ENCODE peak calls at places on chromosome 20, in eight cellular contexts. G, E, A, X, I, W, D and N are unnamed samples.

GRCh38 chr20:35269055-35269781 is 8.7 kb downstream of the MMP24OS start:
- DNase-seq in X (no peak), I (no peak), W (peak; percentile 82), E (no peak), G (peak; percentile 37), A (peak; percentile 45), D (peak; percentile 73), N (no peak)

GRCh38 chr20:40812415-40813212 is 123.6 kb upstream of the MAFB start:
- DNase-seq in D (no peak), I (no peak), W (no peak), A (no peak), G (no peak), X (no peak), E (no peak), N (no peak)

GRCh38 chr20:41001497-41001896 is 27.1 kb upstream of the TOP1 start:
- DNase-seq in X (no peak), I (no peak), W (no peak), A (no peak), E (no peak), G (no peak), D (peak; percentile 30), N (no peak)

GRCh38 chr20:52172392-52173047 is 19.1 kb downstream of the ZFP64 start:
- DNase-seq in D (no peak), X (no peak), I (no peak), A (no peak), G (no peak), E (no peak), W (peak; percentile 67), N (no peak)

GRCh38 chr20:32930181-32930580 is 71.5 kb downstream of the EFCAB8 start:
- DNase-seq in I (no peak), G (no peak), E (no peak), X (no peak), A (no peak), D (no peak), W (no peak), N (no peak)

GRCh38 chr20:50304883-50305635 is 114.4 kb downstream of the CEBPB start:
- DNase-seq in A (no peak), G (no peak), E (no peak), X (no peak), W (no peak), I (no peak), D (peak; percentile 98), N (no peak)

GRCh38 chr20:17835240-17835940 is 133.2 kb downstream of the SNX5 start:
- DNase-seq in I (no peak), W (no peak), E (no peak), G (peak; percentile 14), D (peak; percentile 83), X (no peak), A (no peak), N (no peak)

GRCh38 chr20:1937316-1937976 is 42.2 kb downstream of the SIRPA start:
- DNase-seq in G (no peak), I (no peak), X (no peak), A (no peak), D (no peak), W (no peak), E (no peak), N (no peak)

GRCh38 chr20:23141450-23142161 is 55.5 kb upstream of the CD93 start:
- DNase-seq in A (no peak), X (no peak), I (no peak), D (no peak), W (no peak), E (no peak), G (no peak), N (no peak)

GRCh38 chr20:48364688-48365421 is 462.9 kb downstream of the PREX1 start:
- DNase-seq in E (no peak), X (no peak), W (peak; percentile 67), G (no peak), I (no peak), D (no peak), A (no peak), N (no peak)